ENCODE peak calls at places on chromosomes 2 and 18, in four cellular contexts. One of them, this sample, is unnamed.

GRCh38 chr18:75211002-75211621 is 515 bp downstream of the TSHZ1 start:
- DNase-seq in HuH-7: no peak
- DNase-seq in NCI-H2171: no peak
- DNase-seq in sciatic nerve: no peak
- DNase-seq in this sample: no peak

GRCh38 chr2:177717831-177718618 is 325.5 kb downstream of the AGPS start:
- DNase-seq in HuH-7: no peak
- DNase-seq in sciatic nerve: no peak
- DNase-seq in NCI-H2171: no peak
- DNase-seq in this sample: no peak

GRCh38 chr2:11022874-11023273 is 111.1 kb downstream of the KCNF1 start:
- DNase-seq in NCI-H2171: no peak
- DNase-seq in HuH-7: no peak
- DNase-seq in sciatic nerve: no peak
- DNase-seq in this sample: no peak

GRCh38 chr2:2043394-2043793 is 287.7 kb downstream of the MYT1L start:
- DNase-seq in NCI-H2171: no peak
- DNase-seq in sciatic nerve: no peak
- DNase-seq in HuH-7: no peak
- DNase-seq in this sample: no peak

GRCh38 chr2:237987263-237987662 is 20.4 kb downstream of the UBE2F start:
- DNase-seq in NCI-H2171: no peak
- DNase-seq in HuH-7: no peak
- DNase-seq in sciatic nerve: no peak
- DNase-seq in this sample: no peak

GRCh38 chr2:205682239-205683021 is at the start of gene NRP2:
- DNase-seq in HuH-7: peak
- DNase-seq in NCI-H2171: peak
- DNase-seq in sciatic nerve: peak
- DNase-seq in this sample: peak

GRCh38 chr2:74908763-74909444 is 49.5 kb upstream of the POLE4 start:
- DNase-seq in sciatic nerve: no peak
- DNase-seq in HuH-7: no peak
- DNase-seq in NCI-H2171: no peak
- DNase-seq in this sample: no peak

GRCh38 chr18:11074879-11075278 is 74.5 kb downstream of the PIEZO2 start:
- DNase-seq in HuH-7: no peak
- DNase-seq in sciatic nerve: no peak
- DNase-seq in NCI-H2171: no peak
- DNase-seq in this sample: no peak

GRCh38 chr2:13000644-13001375 is 284.1 kb downstream of the TRIB2 start:
- DNase-seq in sciatic nerve: no peak
- DNase-seq in NCI-H2171: no peak
- DNase-seq in HuH-7: no peak
- DNase-seq in this sample: no peak

GRCh38 chr2:203690110-203691047 is 16.1 kb upstream of the CD28 start:
- DNase-seq in HuH-7: no peak
- DNase-seq in sciatic nerve: no peak
- DNase-seq in NCI-H2171: no peak
- DNase-seq in this sample: no peak

GRCh38 chr2:179875864-179876263 is 14.5 kb upstream of the ZNF385B start:
- DNase-seq in sciatic nerve: no peak
- DNase-seq in NCI-H2171: no peak
- DNase-seq in HuH-7: no peak
- DNase-seq in this sample: no peak

GRCh38 chr2:144484201-144484948 is 35.5 kb downstream of the ZEB2 start:
- DNase-seq in NCI-H2171: no peak
- DNase-seq in HuH-7: no peak
- DNase-seq in sciatic nerve: no peak
- DNase-seq in this sample: no peak

GRCh38 chr2:126849486-126849885 is 49.2 kb upstream of the TEX51 start:
- DNase-seq in NCI-H2171: no peak
- DNase-seq in HuH-7: no peak
- DNase-seq in sciatic nerve: no peak
- DNase-seq in this sample: no peak

GRCh38 chr2:230773039-230773773 is 60.6 kb downstream of the CAB39 start:
- DNase-seq in HuH-7: no peak
- DNase-seq in NCI-H2171: no peak
- DNase-seq in sciatic nerve: no peak
- DNase-seq in this sample: no peak

GRCh38 chr2:179536185-179536584 is 271.6 kb upstream of the SESTD1 start:
- DNase-seq in sciatic nerve: no peak
- DNase-seq in NCI-H2171: no peak
- DNase-seq in HuH-7: no peak
- DNase-seq in this sample: no peak

GRCh38 chr18:2197945-2198344 is 373.4 kb downstream of the METTL4 start:
- DNase-seq in NCI-H2171: no peak
- DNase-seq in HuH-7: no peak
- DNase-seq in sciatic nerve: no peak
- DNase-seq in this sample: no peak

GRCh38 chr2:239157269-239157668 is 243.6 kb downstream of the HDAC4 start:
- DNase-seq in sciatic nerve: peak
- DNase-seq in HuH-7: no peak
- DNase-seq in NCI-H2171: no peak
- DNase-seq in this sample: peak

GRCh38 chr18:48947583-48947982 is 3.2 kb downstream of the SMAD7 start:
- DNase-seq in NCI-H2171: no peak
- DNase-seq in HuH-7: no peak
- DNase-seq in sciatic nerve: peak
- DNase-seq in this sample: no peak

GRCh38 chr2:236879416-236879963 is 206.2 kb upstream of the COPS8 start:
- DNase-seq in NCI-H2171: no peak
- DNase-seq in sciatic nerve: no peak
- DNase-seq in HuH-7: no peak
- DNase-seq in this sample: no peak

GRCh38 chr18:66792466-66792865 is 188.6 kb upstream of the CDH19 start:
- DNase-seq in sciatic nerve: no peak
- DNase-seq in NCI-H2171: no peak
- DNase-seq in HuH-7: no peak
- DNase-seq in this sample: no peak

GRCh38 chr2:208186921-208187320 is 2.9 kb downstream of the C2orf80 start:
- DNase-seq in HuH-7: no peak
- DNase-seq in NCI-H2171: no peak
- DNase-seq in sciatic nerve: no peak
- DNase-seq in this sample: no peak

GRCh38 chr2:37802899-37803379 is 122.1 kb upstream of the RMDN2 start:
- DNase-seq in HuH-7: no peak
- DNase-seq in NCI-H2171: no peak
- DNase-seq in sciatic nerve: no peak
- DNase-seq in this sample: no peak

GRCh38 chr2:44218771-44219170 is 50.1 kb downstream of the PPM1B start:
- DNase-seq in HuH-7: no peak
- DNase-seq in sciatic nerve: no peak
- DNase-seq in NCI-H2171: no peak
- DNase-seq in this sample: no peak

GRCh38 chr2:182980115-182980514 is 58.1 kb downstream of the NCKAP1 start:
- DNase-seq in sciatic nerve: no peak
- DNase-seq in NCI-H2171: peak
- DNase-seq in HuH-7: peak
- DNase-seq in this sample: no peak